ENCODE peak calls at places on chromosomes 3 and 15, in six cellular contexts. P is H1, E is HepG2, N is K562, U is GM12878, S is GM12892. I is an unnamed sample.

GRCh38 chr3:40396406-40396805 is 9.4 kb downstream of the ENTPD3 start:
- DNase-seq in N (no peak), E (no peak), U (no peak), S (no peak), P (no peak), I (no peak)

GRCh38 chr15:67832031-67832551 is 6.8 kb downstream of the SKOR1 start:
- DNase-seq in E (no peak), P (no peak), U (no peak), N (no peak), S (no peak), I (no peak)

GRCh38 chr3:179716811-179717210 is 64.0 kb downstream of the USP13 start:
- DNase-seq in P (no peak), S (no peak), U (no peak), N (no peak), E (no peak), I (no peak)

GRCh38 chr3:129463736-129464135 is 23.7 kb downstream of the IFT122 start:
- DNase-seq in N (no peak), P (no peak), S (no peak), U (no peak), E (no peak), I (no peak)

GRCh38 chr15:63601026-63601726 is 4.0 kb downstream of the FBXL22 start:
- DNase-seq in N (no peak), S (peak), U (no peak), E (no peak), P (no peak), I (peak)

GRCh38 chr3:51617597-51617996 is 53.5 kb upstream of the TEX264 start:
- DNase-seq in P (no peak), S (no peak), U (no peak), E (no peak), N (no peak), I (no peak)

GRCh38 chr15:75989045-75989444 is 23.2 kb downstream of the NRG4 start:
- DNase-seq in P (no peak), N (no peak), U (no peak), S (no peak), E (no peak), I (no peak)

GRCh38 chr15:29090617-29091466 is 178.8 kb downstream of the NSMCE3 start:
- DNase-seq in N (peak), U (no peak), E (peak), S (peak), P (no peak), I (peak)

GRCh38 chr3:97763586-97764148 is 891 bp upstream of the ARL6 start:
- DNase-seq in E (no peak), N (peak), U (no peak), P (no peak), S (no peak), I (no peak)

GRCh38 chr3:97764186-97765055 is at the start of gene ARL6:
- DNase-seq in N (peak), P (peak), U (peak), S (peak), E (peak), I (peak)
- TF ChIP-seq POLR2A in N (peak), P (no peak), U (peak), S (peak), E (peak), I (peak)

GRCh38 chr3:39141211-39141995 is 12.0 kb downstream of the CSRNP1 start:
- DNase-seq in E (no peak), P (no peak), N (peak), S (no peak), U (no peak), I (no peak)
- TF ChIP-seq TAF1 in E (no peak), P (no peak), N (no peak), S (no peak), U (no peak), I (no peak)

GRCh38 chr15:92901053-92901761 is 1.1 kb downstream of the CHD2 start:
- DNase-seq in N (no peak), S (no peak), P (no peak), U (no peak), E (no peak), I (no peak)

GRCh38 chr15:92902020-92902419 is 1.9 kb downstream of the CHD2 start:
- DNase-seq in U (no peak), P (no peak), S (no peak), E (no peak), N (no peak), I (no peak)

GRCh38 chr15:92900712-92901052 is 558 bp downstream of the CHD2 start:
- DNase-seq in S (no peak), E (no peak), P (no peak), U (no peak), N (no peak), I (no peak)

GRCh38 chr15:92898988-92899909 is 875 bp upstream of the CHD2 start:
- DNase-seq in U (no peak), S (no peak), E (no peak), N (no peak), P (no peak), I (no peak)

GRCh38 chr15:92899910-92900711 is at the start of gene CHD2:
- DNase-seq in E (peak), N (peak), S (peak), U (peak), P (peak), I (no peak)
- TF ChIP-seq POLR2A in E (peak), N (peak), S (peak), U (peak), P (peak), I (peak)

GRCh38 chr3:69607466-69608035 is 131.7 kb upstream of the MITF start:
- DNase-seq in P (no peak), S (no peak), U (no peak), E (no peak), N (no peak), I (no peak)
- TF ChIP-seq TAF1 in P (no peak), S (no peak), U (no peak), E (no peak), N (no peak), I (no peak)

GRCh38 chr3:195904364-195904763 is 4.0 kb downstream of the TNK2 start:
- DNase-seq in U (no peak), E (no peak), P (no peak), N (no peak), S (no peak), I (no peak)

GRCh38 chr3:195906865-195907729 is 1.3 kb downstream of the TNK2 start:
- DNase-seq in S (no peak), N (no peak), U (peak), E (no peak), P (no peak), I (no peak)

GRCh38 chr3:195907730-195908438 is 467 bp downstream of the TNK2 start:
- DNase-seq in S (no peak), P (no peak), E (no peak), N (peak), U (peak), I (no peak)

GRCh38 chr3:195903950-195904290 is 4.4 kb downstream of the TNK2 start:
- DNase-seq in E (no peak), N (no peak), P (no peak), S (no peak), U (no peak), I (no peak)

DNA sequence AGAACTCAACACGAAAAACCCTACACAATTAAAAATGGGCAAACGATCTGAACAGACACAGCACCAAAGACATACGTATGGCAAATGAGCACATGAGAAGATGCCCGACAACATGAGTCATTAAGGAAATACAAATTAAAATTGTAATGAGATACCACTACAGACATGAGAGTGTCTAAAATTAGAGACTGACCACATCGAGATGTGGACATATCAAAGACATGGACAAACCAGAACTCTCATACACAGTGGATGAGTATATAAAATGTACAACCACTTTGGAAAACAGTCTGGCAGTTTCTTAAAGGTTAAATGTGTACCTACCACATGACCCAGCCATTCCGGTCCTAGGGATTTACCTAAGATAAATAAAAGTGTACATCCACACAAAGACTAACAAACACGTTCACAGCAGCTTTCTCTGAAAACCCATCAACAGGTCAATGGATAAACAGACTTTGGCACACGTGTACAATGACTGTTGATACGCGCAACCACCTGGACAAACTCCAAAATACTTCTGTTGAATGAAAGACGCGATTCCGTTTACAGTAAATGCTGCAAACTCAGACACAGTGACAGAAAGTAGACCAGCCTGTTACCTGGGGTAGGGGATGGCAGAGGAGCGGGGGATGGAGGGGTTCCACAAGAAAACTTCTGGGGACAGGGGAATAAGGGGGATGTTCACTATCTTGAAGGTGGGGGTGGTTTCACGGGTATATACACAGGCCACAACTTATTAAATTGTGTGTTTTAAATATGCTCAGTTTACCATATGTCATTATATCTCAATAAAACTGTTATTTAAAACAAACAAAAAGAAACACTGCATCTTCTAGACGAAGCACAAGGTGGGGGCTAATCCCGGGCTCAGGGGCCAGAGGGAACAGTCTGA is 2.1 kb downstream of the TNK2 start:
- DNase-seq in P (no peak), E (no peak), U (no peak), N (no peak), S (no peak), I (no peak)
- TF ChIP-seq POLR2A in P (no peak), E (no peak), U (no peak), N (no peak), S (no peak), I (no peak)

I was measured in GM12891.